ENCODE peak calls at places on chromosomes 16 and 17, in ten cellular contexts. I is GM12864, E is heart right ventricle, W is HFF-Myc, S is spleen, T is K562, N is lower leg skin, Y is Caco-2, R is brain microvascular endothelial cell, F is epithelial cell of esophagus. D is an unnamed sample.

GRCh38 chr17:1029196-1029911 is 32.4 kb downstream of the TIMM22 start:
- DNase-seq in W (no peak), T (no peak), I (no peak), S (no peak), F (peak), E (no peak), N (no peak), R (peak), Y (no peak), D (peak)

GRCh38 chr17:80899402-80900268 is 92.0 kb upstream of the CHMP6 start:
- DNase-seq in R (no peak), I (no peak), E (no peak), F (peak), N (no peak), T (peak), W (no peak), S (no peak), Y (peak), D (no peak)

GRCh38 chr17:34736611-34737010 is 157.2 kb downstream of the TMEM132E start:
- DNase-seq in N (peak), E (no peak), R (no peak), F (no peak), Y (no peak), W (no peak), T (no peak), S (no peak), I (no peak), D (no peak)

GRCh38 chr17:7315570-7316243 is 547 bp upstream of the GPS2 start:
- DNase-seq in R (no peak), S (peak), N (no peak), E (no peak), I (no peak), Y (no peak), F (no peak), T (no peak), W (no peak), D (no peak)

GRCh38 chr17:17097763-17098345 is 55.6 kb downstream of the MPRIP start:
- DNase-seq in F (no peak), I (no peak), N (no peak), R (no peak), T (no peak), E (no peak), S (peak), Y (no peak), W (no peak), D (no peak)

GRCh38 chr16:9128346-9129342 is 37.2 kb downstream of the HAPSTR1 start:
- DNase-seq in E (no peak), S (no peak), W (no peak), N (peak), Y (no peak), I (no peak), F (peak), R (peak), T (no peak), D (peak)

GRCh38 chr17:57458718-57459285 is 202.5 kb downstream of the MSI2 start:
- DNase-seq in T (no peak), R (no peak), F (no peak), E (no peak), Y (no peak), W (no peak), S (no peak), I (no peak), N (no peak), D (no peak)

GRCh38 chr16:53509906-53510703 is 7.1 kb upstream of the AKTIP start:
- DNase-seq in W (peak), Y (peak), I (no peak), F (peak), N (peak), E (peak), R (peak), S (peak), T (peak), D (peak)

GRCh38 chr17:78839762-78840529 is 668 bp downstream of the USP36 start:
- DNase-seq in F (peak), E (no peak), N (peak), I (no peak), T (no peak), Y (peak), S (no peak), R (peak), W (no peak), D (peak)

GRCh38 chr17:63022567-63022966 is 56.5 kb downstream of the TANC2 start:
- DNase-seq in N (no peak), I (no peak), R (no peak), W (no peak), T (no peak), Y (no peak), F (no peak), S (no peak), E (no peak), D (no peak)

GRCh38 chr17:21199311-21199710 is 14.7 kb downstream of the TMEM11 start:
- DNase-seq in F (peak), E (no peak), Y (no peak), I (no peak), T (no peak), R (peak), S (no peak), N (no peak), W (no peak), D (no peak)

GRCh38 chr17:16068323-16068722 is 68.7 kb downstream of the TTC19 start:
- DNase-seq in I (no peak), N (no peak), S (no peak), Y (no peak), T (no peak), W (no peak), F (no peak), R (no peak), E (no peak), D (no peak)

GRCh38 chr17:76000016-76000754 is 470 bp upstream of the CDK3 start:
- DNase-seq in S (peak), N (no peak), W (no peak), R (peak), Y (peak), T (peak), I (no peak), E (no peak), F (peak), D (no peak)

GRCh38 chr17:5248821-5249479 is 14.3 kb upstream of the SCIMP start:
- DNase-seq in Y (no peak), I (no peak), N (no peak), S (peak), W (no peak), E (no peak), T (no peak), F (no peak), R (no peak), D (no peak)

GRCh38 chr17:39132192-39132600 is 19.2 kb downstream of the PLXDC1 start:
- DNase-seq in S (no peak), F (peak), R (peak), Y (no peak), T (peak), E (peak), I (no peak), W (peak), N (no peak), D (no peak)

GRCh38 chr16:88886915-88887521 is 20.6 kb upstream of the PABPN1L start:
- DNase-seq in I (no peak), R (no peak), Y (no peak), T (no peak), W (no peak), S (no peak), N (no peak), F (no peak), E (peak), D (peak)

GRCh38 chr17:7613769-7614421 is 802 bp downstream of the FXR2 start:
- DNase-seq in S (no peak), N (no peak), Y (no peak), W (no peak), E (no peak), T (no peak), R (peak), F (peak), I (no peak), D (no peak)

GRCh38 chr16:19607610-19608280 is 52.2 kb downstream of the VPS35L start:
- DNase-seq in N (no peak), W (peak), E (no peak), T (no peak), F (no peak), R (peak), I (no peak), Y (no peak), S (no peak), D (no peak)

GRCh38 chr17:17787568-17787967 is 49.2 kb downstream of the SREBF1 start:
- DNase-seq in S (no peak), W (no peak), F (no peak), I (no peak), E (no peak), T (no peak), Y (no peak), R (no peak), N (no peak), D (no peak)

GRCh38 chr16:1620391-1620790 is 8.2 kb downstream of the CRAMP1 start:
- DNase-seq in E (no peak), Y (no peak), S (no peak), F (no peak), N (no peak), I (no peak), W (no peak), R (no peak), T (no peak), D (no peak)

DNA sequence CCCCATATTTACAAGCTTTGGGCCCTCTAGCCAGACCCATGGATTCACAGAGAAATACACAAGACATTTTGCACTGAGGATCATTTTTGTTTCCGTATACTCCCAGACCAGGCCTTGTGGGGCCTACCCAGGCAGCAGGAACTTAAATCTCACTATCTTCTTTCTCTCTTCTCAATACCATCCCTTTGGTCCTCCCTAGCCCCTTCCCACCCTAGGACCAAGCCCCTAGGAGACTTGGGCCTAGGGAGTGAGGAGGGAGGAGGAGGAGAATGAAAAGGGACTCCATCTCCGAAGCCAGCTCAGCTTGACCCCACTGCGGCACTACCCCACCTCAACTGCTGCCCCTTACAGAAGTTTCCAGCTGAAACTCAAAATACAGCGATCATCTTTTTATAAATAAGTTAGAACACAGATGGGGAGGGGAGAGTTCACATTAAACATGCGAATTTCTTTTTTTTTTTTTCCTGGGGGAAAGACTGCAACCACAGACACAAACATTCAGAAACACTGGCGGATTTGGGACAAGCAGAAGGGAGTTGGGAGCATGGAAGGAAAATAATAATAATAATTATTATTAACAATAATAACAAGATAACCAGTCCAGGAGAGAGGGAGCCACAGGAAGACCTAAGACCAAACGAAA is 1.5 kb upstream of the HOXB3 start:
- DNase-seq in E (no peak), T (no peak), S (no peak), I (no peak), R (no peak), W (no peak), F (no peak), Y (no peak), N (no peak), D (no peak)
- H3K4me3 ChIP-seq in E (no peak), T (no peak), S (no peak), I (no peak), R (peak), W (no peak), F (no peak), Y (no peak), N (no peak), D (no peak)

GRCh38 chr16:85202051-85202601 is 89.9 kb upstream of the CIBAR2 start:
- DNase-seq in F (no peak), E (no peak), T (no peak), W (no peak), I (no peak), N (no peak), Y (no peak), S (peak), R (no peak), D (no peak)

GRCh38 chr16:85201566-85201965 is 89.3 kb upstream of the CIBAR2 start:
- DNase-seq in T (no peak), I (no peak), N (no peak), Y (no peak), E (no peak), F (no peak), W (no peak), R (no peak), S (no peak), D (no peak)

GRCh38 chr16:85203462-85203813 is 91.2 kb upstream of the CIBAR2 start:
- DNase-seq in I (no peak), E (no peak), N (no peak), F (peak), W (no peak), Y (no peak), S (no peak), R (no peak), T (no peak), D (no peak)

GRCh38 chr16:85204242-85205010 is 92.2 kb upstream of the CIBAR2 start:
- DNase-seq in W (no peak), R (peak), T (no peak), I (no peak), N (no peak), F (peak), E (no peak), S (no peak), Y (no peak), D (no peak)

DNA sequence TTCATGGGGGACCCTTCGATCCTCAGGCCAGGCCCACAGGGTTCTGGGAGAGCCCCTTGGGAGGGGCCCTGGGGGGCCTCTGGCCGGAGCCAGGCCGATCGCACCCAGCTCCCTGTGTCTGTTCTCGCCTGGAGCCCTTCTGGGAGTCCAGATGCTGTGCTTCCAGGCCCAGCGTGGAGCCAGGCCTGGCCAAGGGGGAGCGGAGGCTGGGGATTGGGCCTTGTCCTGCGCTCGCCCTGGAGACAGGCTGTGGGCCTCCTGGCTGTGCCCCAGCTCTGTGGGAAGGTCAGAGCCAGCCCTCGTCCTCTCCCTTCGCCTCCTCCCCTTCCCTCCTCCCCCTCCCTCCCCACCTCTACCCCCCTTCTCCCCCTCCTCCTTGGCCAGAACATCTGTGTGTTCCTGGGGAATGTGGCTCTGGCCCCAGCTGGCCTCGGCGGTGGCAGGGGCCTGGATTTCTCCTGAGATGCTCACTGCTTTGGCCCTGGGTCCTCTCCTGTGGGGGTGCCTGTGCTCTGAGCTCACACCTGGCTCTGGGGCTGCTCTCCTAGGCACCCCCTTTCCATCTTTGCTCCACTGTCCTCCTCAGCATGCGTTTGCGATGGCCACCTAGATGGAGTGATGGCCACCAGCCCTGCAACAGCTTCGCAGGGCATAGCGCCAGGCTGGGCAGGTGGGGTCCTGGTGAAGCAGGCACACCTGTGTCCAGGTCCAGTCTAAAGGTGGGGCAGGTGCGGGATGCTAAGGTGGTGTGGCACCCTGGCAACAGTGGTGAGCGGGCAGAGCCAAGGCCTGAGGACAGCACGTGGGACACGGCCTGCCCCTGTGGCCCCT is 90.6 kb upstream of the CIBAR2 start:
- DNase-seq in F (no peak), I (no peak), N (peak), T (no peak), Y (no peak), W (peak), S (peak), E (peak), R (no peak), D (peak)
- TF ChIP-seq CTCF in F (no peak), I (no peak), N (no peak), T (no peak), Y (no peak), W (no peak), S (no peak), E (no peak), R (no peak), D (no peak)

DNA sequence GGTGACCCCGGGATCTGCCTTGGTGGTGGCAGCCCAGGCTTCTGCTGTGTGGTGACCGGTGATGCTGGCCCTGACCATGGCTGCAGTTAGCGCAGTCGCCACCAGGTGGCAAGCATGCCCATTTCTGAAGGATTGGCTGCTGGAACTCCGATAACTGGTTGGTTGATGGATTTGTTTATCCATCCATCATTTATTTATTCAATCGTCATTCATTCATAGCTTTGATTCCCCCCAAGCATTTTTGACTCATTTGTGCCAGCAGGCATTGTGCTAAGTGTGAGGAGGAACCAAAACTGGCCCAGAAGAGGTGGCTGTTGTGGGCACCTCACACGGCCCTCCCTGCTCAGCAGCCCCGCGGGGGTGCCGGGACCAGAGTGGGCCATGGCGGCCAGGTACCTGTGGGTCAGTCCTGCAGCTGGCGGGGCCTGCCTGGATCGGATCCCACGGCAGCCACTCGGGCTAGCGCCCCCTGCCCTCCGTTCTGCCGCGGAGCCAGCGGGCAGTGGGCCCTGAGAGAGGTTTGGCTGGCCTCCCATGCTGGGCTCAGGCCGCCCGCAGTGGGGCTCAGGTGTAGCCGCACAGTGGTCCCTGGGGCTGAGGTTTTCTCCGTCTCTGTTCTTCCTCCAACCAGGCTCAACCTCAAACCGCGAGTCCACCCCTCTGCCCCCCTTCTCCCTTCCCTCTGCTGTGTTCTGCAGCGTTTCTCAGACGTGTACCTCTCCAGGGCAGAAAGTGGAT is 28.8 kb upstream of the ITGA3 start:
- DNase-seq in N (peak), Y (peak), W (peak), E (peak), S (peak), R (peak), F (peak), I (no peak), T (peak), D (peak)
- H3K4me3 ChIP-seq in N (no peak), Y (no peak), W (peak), E (peak), S (no peak), R (peak), F (peak), I (no peak), T (no peak), D (no peak)

GRCh38 chr17:82710499-82711232 is 5.8 kb upstream of the FN3KRP start:
- DNase-seq in T (no peak), I (no peak), Y (no peak), W (no peak), E (no peak), N (no peak), S (no peak), F (no peak), R (no peak), D (no peak)
- TF ChIP-seq CTCF in T (no peak), I (no peak), Y (no peak), W (no peak), E (no peak), N (no peak), S (no peak), F (no peak), R (no peak), D (no peak)

DNA sequence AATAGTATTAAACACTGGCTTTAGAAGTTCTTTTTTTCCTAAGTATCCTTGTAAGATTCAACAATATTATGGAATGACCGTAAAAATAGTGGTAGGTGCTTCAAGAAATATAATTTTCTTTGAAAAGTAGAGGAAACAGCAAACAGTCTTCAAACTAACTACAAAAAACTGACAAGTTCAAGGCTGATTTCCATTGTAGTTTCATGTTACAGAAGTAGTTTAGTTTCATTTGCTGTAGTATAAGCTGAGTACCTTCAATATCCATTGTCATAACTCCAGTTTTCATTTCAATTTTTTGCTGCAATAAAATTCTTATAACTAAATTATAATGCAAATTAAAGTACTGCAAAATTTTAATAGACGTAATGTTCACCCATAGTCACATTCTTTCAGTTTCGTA is 19.3 kb downstream of the PHKB start:
- DNase-seq in Y (no peak), I (no peak), N (no peak), E (no peak), W (no peak), F (no peak), T (no peak), S (no peak), R (no peak), D (no peak)
- H3K4me3 ChIP-seq in Y (no peak), I (no peak), N (no peak), E (no peak), W (no peak), F (no peak), T (no peak), S (no peak), R (no peak), D (no peak)